ENCODE peak calls at places on chromosome 9, in ten cellular contexts. Y, R, I, X, U, D, S, W, T and H are unnamed samples.

GRCh38 chr9:134364391-134365114 is 38.3 kb downstream of the RXRA start:
- DNase-seq in Y (no peak), R (no peak), I (no peak), X (no peak), U (peak), D (no peak), S (no peak), W (peak), T (no peak), H (no peak)

GRCh38 chr9:21527579-21527978 is 45.5 kb upstream of the IFNE start:
- DNase-seq in Y (no peak), R (no peak), I (no peak), X (no peak), U (peak), D (no peak), S (no peak), W (no peak), T (no peak), H (no peak)

GRCh38 chr9:78866228-78867132 is 569.6 kb downstream of the PSAT1 start:
- DNase-seq in Y (no peak), R (no peak), I (no peak), X (peak), U (no peak), D (no peak), S (peak), W (peak), T (no peak), H (no peak)

GRCh38 chr9:19650292-19650691 is 138.5 kb downstream of the SLC24A2 start:
- DNase-seq in Y (no peak), R (no peak), I (no peak), X (no peak), U (no peak), D (no peak), S (no peak), W (no peak), T (no peak), H (no peak)

GRCh38 chr9:108860354-108860753 is 1.7 kb upstream of the ACTL7A start:
- DNase-seq in Y (no peak), R (peak), I (no peak), X (no peak), U (no peak), D (no peak), S (no peak), W (no peak), T (no peak), H (no peak)

GRCh38 chr9:17318821-17319320 is 184.0 kb downstream of the CNTLN start:
- DNase-seq in Y (no peak), R (no peak), I (no peak), X (no peak), U (no peak), D (no peak), S (peak), W (no peak), T (no peak), H (no peak)

GRCh38 chr9:124339603-124340146 is 75.6 kb downstream of the PSMB7 start:
- DNase-seq in Y (no peak), R (no peak), I (no peak), X (no peak), U (no peak), D (no peak), S (no peak), W (no peak), T (no peak), H (no peak)

GRCh38 chr9:93072383-93072795 is 13.9 kb downstream of the SUSD3 start:
- DNase-seq in Y (no peak), R (no peak), I (no peak), X (no peak), U (no peak), D (peak), S (peak), W (no peak), T (no peak), H (no peak)

GRCh38 chr9:133842721-133843227 is 104.6 kb upstream of the SARDH start:
- DNase-seq in Y (no peak), R (no peak), I (no peak), X (no peak), U (no peak), D (peak), S (no peak), W (no peak), T (no peak), H (no peak)

GRCh38 chr9:133683494-133684460 is 47.6 kb downstream of the DBH start:
- DNase-seq in Y (no peak), R (no peak), I (no peak), X (no peak), U (peak), D (peak), S (peak), W (no peak), T (no peak), H (no peak)

GRCh38 chr9:32725066-32725860 is 58.1 kb upstream of the TMEM215 start:
- DNase-seq in Y (no peak), R (no peak), I (no peak), X (no peak), U (no peak), D (no peak), S (peak), W (no peak), T (no peak), H (no peak)

GRCh38 chr9:129615407-129616285 is 5.3 kb downstream of the C9orf50 start:
- DNase-seq in Y (no peak), R (no peak), I (no peak), X (no peak), U (no peak), D (no peak), S (no peak), W (no peak), T (no peak), H (no peak)

GRCh38 chr9:129613520-129614175 is 7.3 kb downstream of the C9orf50 start:
- DNase-seq in Y (no peak), R (no peak), I (no peak), X (no peak), U (no peak), D (no peak), S (no peak), W (peak), T (no peak), H (no peak)

GRCh38 chr9:129614932-129615331 is 6.0 kb downstream of the C9orf50 start:
- DNase-seq in Y (no peak), R (no peak), I (no peak), X (no peak), U (no peak), D (no peak), S (no peak), W (no peak), T (no peak), H (no peak)

GRCh38 chr9:129619787-129620668 is 873 bp downstream of the C9orf50 start:
- DNase-seq in Y (no peak), R (peak), I (no peak), X (peak), U (no peak), D (no peak), S (no peak), W (peak), T (no peak), H (peak)

DNA sequence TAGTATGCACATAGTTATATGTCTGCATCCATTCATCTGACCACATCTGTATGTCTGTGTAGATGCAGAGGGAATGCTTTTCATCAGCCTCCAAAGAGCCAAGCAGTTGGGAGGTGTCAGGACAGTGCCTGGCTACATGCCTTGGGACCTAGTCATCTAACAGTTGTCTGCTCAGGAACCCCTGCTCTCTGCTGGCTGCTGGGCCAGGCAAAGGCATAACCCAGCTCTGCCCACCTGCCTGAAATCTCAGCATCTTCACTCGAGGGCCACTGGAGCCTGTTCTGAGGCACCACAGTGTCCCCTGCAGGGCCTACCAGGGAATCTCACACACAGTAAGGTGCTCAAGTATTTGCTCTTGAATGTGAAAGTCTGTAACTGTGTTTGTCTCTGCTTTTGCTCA is 3.7 kb downstream of the C9orf50 start:
- DNase-seq in Y (peak), R (no peak), I (no peak), X (peak), U (peak), D (no peak), S (peak), W (peak), T (no peak), H (no peak)
- TF ChIP-seq CTCF in Y (no peak), R (peak), I (peak), X (peak), U (peak), D (no peak), S (peak), W (peak), T (no peak), H (peak)

GRCh38 chr9:13279284-13280162 is at the start of gene MPDZ:
- DNase-seq in Y (no peak), R (no peak), I (peak), X (peak), U (no peak), D (peak), S (peak), W (peak), T (peak), H (no peak)

GRCh38 chr9:13281356-13282016 is 2.0 kb upstream of the MPDZ start:
- DNase-seq in Y (no peak), R (no peak), I (no peak), X (no peak), U (no peak), D (no peak), S (peak), W (no peak), T (no peak), H (no peak)

GRCh38 chr9:13274901-13275641 is 4.4 kb downstream of the MPDZ start:
- DNase-seq in Y (no peak), R (no peak), I (no peak), X (no peak), U (no peak), D (no peak), S (peak), W (no peak), T (no peak), H (no peak)

GRCh38 chr9:13278023-13278367 is 1.5 kb downstream of the MPDZ start:
- DNase-seq in Y (no peak), R (no peak), I (no peak), X (no peak), U (no peak), D (peak), S (peak), W (no peak), T (no peak), H (no peak)

DNA sequence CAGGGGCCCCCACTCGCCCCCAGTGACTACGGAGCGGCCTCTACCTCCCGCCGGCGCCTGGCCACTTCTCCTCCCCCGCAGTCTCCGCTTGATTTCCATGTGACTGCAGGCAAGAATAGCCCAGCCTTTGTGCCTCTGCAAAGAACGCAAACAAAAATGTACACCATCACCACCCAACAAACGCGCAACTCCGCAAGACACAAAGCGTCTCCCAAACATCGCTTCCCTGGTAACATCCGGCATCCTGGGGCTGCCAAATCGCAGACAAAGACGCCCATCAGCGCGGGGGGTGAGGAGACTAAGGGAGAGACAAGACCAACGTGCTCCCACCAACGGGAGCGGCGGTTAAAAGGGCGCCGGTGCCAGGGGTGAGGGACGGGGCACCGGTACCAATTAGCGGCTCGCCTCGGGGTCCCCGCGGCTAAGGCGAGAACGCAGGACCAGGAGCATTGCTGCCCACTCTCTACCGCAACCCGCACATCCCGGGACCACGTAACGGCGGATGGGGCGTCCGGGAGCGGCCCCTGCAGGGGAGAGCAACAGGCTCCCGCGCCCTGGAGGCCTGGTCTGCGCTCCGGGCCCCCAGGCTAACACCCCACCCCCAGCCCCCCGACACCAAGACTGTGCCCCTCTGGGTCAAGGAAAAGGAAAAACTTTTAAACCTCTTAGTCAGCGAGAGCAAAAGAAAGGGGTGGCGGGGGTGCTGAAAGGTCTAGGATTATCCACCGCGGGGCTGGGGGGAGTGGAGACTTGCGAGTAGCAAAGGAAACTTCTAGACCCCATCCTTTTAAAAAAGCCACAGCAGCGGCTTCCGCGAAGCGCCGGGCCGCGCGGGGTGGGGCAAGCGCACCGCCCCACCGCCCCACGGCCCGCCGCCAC is 885 bp downstream of the MPDZ start:
- DNase-seq in Y (no peak), R (no peak), I (peak), X (peak), U (no peak), D (peak), S (peak), W (peak), T (peak), H (no peak)
- TF ChIP-seq CTCF in Y (no peak), R (no peak), I (no peak), X (no peak), U (no peak), D (no peak), S (peak), W (peak), T (no peak), H (no peak)

DNA sequence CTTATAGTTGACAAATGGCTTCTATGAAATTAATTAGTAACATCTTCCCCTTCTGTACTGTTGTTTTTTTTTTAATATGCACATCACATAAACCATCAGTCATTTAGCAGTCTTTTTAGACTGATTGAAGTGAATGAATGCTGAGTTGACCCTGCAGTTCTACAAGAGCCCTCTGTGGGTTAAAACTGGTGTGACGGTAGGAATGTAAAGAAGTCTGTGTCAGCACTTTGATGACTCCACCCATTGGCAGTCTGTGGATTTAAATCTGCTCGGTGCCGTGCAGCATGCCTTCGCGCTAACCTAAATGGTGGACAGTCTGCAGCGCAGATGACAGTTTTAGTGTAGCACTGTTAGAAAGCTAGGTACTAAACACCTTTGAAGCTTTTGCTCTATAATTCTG is 3.1 kb downstream of the GTF3C4 start:
- DNase-seq in Y (peak), R (peak), I (no peak), X (no peak), U (peak), D (no peak), S (peak), W (peak), T (no peak), H (no peak)
- TF ChIP-seq CTCF in Y (no peak), R (no peak), I (no peak), X (peak), U (peak), D (no peak), S (peak), W (no peak), T (no peak), H (no peak)

GRCh38 chr9:68678430-68678829 is 26.6 kb upstream of the PIP5K1B start:
- DNase-seq in Y (peak), R (peak), I (no peak), X (no peak), U (peak), D (no peak), S (peak), W (peak), T (no peak), H (no peak)
- TF ChIP-seq CTCF in Y (no peak), R (peak), I (peak), X (no peak), U (peak), D (no peak), S (peak), W (peak), T (no peak), H (no peak)